ENCODE peak calls at places on chromosome 6, in four cellular contexts. P, I, G and L are unnamed samples.

GRCh38 chr6:92777146-92777740 is 642.1 kb downstream of the EPHA7 start:
- DNase-seq in P (no peak), I (no peak), G (peak), L (peak)

GRCh38 chr6:8080338-8081151 is 16.4 kb upstream of the BLOC1S5 start:
- DNase-seq in P (no peak), I (no peak), G (no peak), L (no peak)

GRCh38 chr6:115415378-115415777 is 645.3 kb downstream of the FRK start:
- DNase-seq in P (peak), I (no peak), G (no peak), L (no peak)

GRCh38 chr6:140366991-140367390 is 992.5 kb upstream of the CITED2 start:
- DNase-seq in P (no peak), I (no peak), G (no peak), L (no peak)

GRCh38 chr6:113758725-113759576 is 98.2 kb upstream of the MARCKS start:
- DNase-seq in P (no peak), I (no peak), G (no peak), L (no peak)

GRCh38 chr6:111658445-111659154 is 52.9 kb upstream of the TRAF3IP2 start:
- DNase-seq in P (no peak), I (no peak), G (no peak), L (no peak)

GRCh38 chr6:93139408-93140081 is 279.8 kb downstream of the EPHA7 start:
- DNase-seq in P (no peak), I (no peak), G (no peak), L (no peak)

GRCh38 chr6:27293436-27294152 is 18.5 kb downstream of the POM121L2 start:
- DNase-seq in P (peak), I (no peak), G (no peak), L (no peak)

GRCh38 chr6:129853996-129854711 is 7.0 kb downstream of the TMEM244 start:
- DNase-seq in P (no peak), I (no peak), G (no peak), L (no peak)

GRCh38 chr6:159099311-159099710 is 54.5 kb upstream of the TAGAP start:
- DNase-seq in P (no peak), I (no peak), G (no peak), L (no peak)

GRCh38 chr6:100924574-100924973 is 43.4 kb upstream of the ASCC3 start:
- DNase-seq in P (no peak), I (no peak), G (no peak), L (no peak)

GRCh38 chr6:127737009-127737486 is 160.1 kb downstream of the C6orf58 start:
- DNase-seq in P (no peak), I (no peak), G (peak), L (peak)

GRCh38 chr6:170361335-170361734 is 54.8 kb downstream of the FAM120B start:
- DNase-seq in P (no peak), I (no peak), G (no peak), L (no peak)

GRCh38 chr6:170362121-170362520 is 55.6 kb downstream of the FAM120B start:
- DNase-seq in P (no peak), I (no peak), G (no peak), L (no peak)

GRCh38 chr6:170360476-170360875 is 53.9 kb downstream of the FAM120B start:
- DNase-seq in P (no peak), I (no peak), G (no peak), L (no peak)

GRCh38 chr6:170365581-170365980 is 59.0 kb downstream of the FAM120B start:
- DNase-seq in P (no peak), I (no peak), G (no peak), L (no peak)

GRCh38 chr6:170363255-170363654 is 56.7 kb downstream of the FAM120B start:
- DNase-seq in P (no peak), I (no peak), G (no peak), L (no peak)
- TF ChIP-seq CTCF in P (no peak), I (no peak), G (no peak), L (no peak)

DNA sequence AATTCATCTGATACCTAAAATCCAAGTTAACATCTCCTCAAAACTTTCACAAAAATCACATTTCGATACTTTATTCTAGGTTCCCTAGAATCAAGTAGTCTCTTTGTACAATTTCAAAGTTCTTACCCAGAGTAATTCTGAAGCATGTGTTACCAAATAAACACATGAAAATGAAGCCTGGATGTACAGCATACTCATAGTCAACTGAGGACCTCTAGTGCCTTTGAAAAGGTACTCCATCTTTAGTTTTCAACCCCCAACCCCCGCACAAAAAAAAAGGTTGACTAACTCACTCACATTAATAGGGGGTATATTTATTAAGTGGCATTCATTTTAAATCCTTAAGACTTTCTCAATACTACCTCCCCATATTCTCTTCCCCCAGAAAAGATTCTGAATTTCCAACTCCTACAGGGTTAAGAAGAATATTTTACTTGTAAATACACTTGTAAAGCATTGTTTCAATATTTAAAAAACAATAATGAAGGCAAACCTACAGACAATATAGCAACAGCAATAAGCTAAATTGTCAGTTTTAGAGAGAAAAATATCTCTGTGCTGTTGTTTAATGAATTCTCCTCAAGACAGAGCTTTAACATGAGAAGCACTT is 3.1 kb downstream of the PLN start:
- DNase-seq in P (no peak), I (no peak), G (peak), L (peak)
- TF ChIP-seq CTCF in P (peak), I (peak), G (peak), L (peak)

DNA sequence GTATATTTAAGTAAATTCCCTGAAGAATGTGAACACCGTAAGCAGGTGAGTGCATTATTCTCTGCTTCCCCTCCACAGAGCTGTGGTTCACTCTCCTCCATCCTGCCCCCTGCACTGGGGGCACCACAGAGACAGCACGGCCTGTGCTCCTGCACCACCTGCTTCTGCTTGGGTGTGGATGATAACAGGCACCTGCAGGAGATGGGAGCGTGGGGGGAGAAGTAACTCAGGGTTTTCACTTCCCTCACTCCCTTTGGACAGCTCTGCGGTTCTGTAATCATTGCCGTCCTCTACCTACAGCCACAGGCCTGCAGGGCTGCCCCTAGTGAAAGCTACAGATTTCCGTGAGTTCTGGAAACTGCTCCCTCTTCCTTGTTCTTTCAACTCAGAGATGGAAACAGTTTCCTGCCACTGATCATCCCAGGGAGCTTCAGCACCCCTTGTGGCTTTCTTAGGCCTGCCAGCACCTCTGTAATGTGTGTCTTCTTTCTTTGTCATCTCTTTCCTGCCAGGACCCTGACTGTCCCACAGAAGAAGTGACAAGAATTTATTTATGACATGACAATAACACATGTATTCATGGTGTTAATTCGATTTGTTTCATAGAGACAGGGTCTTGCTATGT is 21.3 kb upstream of the MICB start:
- DNase-seq in P (peak), I (no peak), G (no peak), L (no peak)
- TF ChIP-seq CTCF in P (peak), I (no peak), G (no peak), L (peak)

DNA sequence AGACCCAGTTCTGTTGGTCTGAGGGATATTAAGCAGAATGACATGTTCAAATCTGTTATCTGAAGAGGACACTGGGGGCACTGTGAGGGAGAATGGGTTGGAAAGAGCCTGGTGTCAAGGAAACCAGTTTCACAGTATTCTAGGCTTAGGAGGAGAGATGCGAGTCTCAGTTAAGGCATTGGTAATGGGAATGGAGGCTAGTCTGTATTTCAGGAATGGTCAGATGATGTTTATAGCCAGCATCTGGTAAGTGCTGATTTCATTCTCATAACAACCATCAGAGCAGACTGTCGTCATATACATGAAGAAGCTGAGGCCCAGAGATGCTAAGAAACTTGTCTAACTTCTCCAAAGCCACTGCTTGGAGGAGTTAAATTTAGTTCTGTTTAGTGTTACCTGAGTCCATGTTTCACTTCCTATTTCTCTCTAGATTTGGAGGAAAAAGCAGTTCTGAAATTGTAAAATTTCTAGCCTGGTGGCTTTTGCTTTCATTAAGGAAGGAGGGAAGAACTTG is 242.0 kb downstream of the ARID1B start:
- DNase-seq in P (peak), I (no peak), G (peak), L (no peak)
- TF ChIP-seq CTCF in P (peak), I (no peak), G (no peak), L (peak)

DNA sequence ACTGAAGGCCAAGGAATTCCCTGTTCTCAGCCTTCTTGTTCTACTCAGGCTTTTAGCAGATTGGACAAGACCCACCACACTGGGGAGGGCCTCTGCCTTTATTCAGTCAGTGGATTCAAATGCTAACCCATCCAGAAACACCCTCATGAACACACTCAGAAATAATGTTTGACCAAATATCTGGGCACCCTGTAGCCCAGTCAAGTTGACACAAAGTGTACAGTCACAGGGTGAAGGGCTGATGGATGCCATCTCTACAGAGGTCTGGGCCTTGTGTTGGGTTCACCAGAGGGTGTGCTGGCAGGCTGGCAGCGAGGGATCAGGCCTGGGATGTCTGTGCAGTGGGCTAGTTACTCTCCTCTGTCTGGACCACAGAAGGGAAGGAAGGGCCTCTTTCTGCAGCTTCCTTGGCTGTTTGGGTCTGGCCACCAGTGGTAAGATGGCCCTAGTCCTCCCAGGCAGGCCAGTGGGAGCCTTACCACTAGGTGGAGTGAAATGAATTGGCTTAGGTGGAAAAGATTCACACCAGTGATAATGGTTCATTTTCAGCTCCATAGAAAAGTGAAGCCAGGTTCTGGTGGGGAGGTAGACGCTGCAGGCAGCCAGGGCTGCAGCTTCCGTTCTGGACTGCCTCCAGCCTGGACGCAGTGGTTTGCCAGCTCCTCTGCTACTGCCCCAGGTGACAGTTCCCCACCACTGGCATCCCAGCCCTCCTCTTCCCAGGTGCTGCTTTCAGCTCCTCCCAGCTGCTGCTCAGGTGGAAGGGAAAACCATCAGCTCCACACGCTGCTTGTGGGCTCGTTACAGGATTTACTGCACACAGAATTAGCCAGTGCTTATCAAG is 9.2 kb downstream of the TUBB2A start:
- DNase-seq in P (no peak), I (no peak), G (no peak), L (no peak)
- TF ChIP-seq CTCF in P (peak), I (no peak), G (no peak), L (no peak)

DNA sequence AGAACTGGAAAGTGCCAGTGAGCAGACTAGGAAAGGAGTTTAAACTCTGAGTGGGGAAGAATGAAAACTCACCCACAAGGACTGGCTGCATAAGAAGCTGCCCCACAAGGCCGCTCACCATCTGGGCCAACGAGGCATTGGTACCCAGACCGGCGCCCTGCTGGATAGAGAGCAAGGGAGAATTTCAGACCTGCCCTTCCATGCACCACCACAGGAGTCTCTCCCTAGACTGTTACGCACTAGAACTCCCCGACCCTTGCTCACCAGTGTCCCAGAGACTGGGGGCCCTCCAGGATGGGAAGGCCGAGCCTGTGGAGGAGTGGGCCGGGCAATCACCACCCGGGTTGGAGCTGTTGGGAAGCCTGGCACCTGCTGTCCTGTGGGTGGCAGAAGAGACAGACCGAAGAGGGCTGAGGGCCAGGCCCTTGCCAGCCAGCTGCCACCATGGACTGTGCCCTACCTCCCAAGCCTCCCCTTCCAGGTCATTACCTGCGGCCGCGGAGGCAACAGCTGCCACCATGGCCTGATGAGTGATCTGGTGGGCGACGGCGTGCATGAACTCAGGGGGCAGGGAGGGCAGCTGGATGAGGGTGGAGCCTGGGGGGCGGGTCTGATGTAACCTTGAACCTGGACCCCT is 8.5 kb downstream of the BAG6 start:
- DNase-seq in P (no peak), I (no peak), G (no peak), L (no peak)
- TF ChIP-seq CTCF in P (no peak), I (no peak), G (no peak), L (no peak)

DNA sequence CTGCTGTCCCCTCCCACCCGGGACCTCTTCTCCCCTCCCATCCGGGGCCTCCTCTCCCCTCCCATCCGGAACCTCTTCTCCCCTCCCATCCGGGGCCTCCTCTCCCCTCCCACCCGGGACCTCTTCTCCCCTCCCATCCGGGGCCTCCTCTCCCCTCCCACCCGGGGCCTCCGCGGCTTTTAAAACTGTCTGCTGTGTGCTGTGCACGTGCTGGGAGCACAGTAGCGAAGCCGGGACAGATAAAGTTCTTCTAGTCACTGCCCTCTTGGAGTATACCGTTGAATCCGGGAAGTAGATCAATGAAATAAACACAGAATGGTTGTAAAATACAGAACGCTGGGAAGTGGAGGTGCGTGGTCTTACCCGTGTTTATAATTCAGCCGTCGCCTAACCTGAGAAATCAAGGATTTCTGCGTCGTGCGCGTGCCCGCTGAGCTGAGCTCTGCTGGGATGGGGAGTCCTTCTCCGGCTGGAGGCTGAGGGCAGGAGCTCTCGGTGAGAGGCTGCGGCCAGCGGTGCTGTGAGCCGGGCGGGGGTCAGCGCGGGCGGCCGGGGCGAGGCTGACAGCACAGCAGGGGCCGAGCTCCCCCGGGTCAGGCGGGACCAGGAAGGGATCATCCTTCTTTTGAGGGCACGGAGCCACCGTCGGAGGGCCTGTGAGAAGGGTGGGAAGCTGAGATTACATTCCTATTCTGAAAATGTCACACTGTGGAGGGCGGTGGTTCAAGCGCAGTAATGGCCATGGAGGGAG is 19.6 kb upstream of the KIF25 start:
- DNase-seq in P (no peak), I (no peak), G (no peak), L (no peak)
- TF ChIP-seq CTCF in P (no peak), I (no peak), G (no peak), L (no peak)

GRCh38 chr6:106509420-106510089 is 119.7 kb downstream of the RTN4IP1 start:
- DNase-seq in P (peak), I (no peak), G (peak), L (peak)
- TF ChIP-seq CTCF in P (peak), I (no peak), G (no peak), L (no peak)